ENCODE peak calls at places on chromosome 7, in nine cellular contexts. R is AG04450; Q is AG04449; H is upper lobe of left lung; L is NCI-H510A; N is activated T-helper 1 cell treated with anti-CD3 and anti-CD28 coated beads, Interleukin-12 subunit alpha, Interleukin-12 subunit beta, Interleukin-2, Interleukin-4 antibody, amounts not matched to agents 30 ng/mL and 10 ng/mL and 1 ng/mL, durations not matched to agents 14 hours and 24 hours and 36 hours; X is mammary epithelial cell; E is epithelial cell of proximal tubule; G is prostate gland. C is an unnamed sample.

GRCh38 chr7:12133865-12134264 is 77.2 kb upstream of the TMEM106B start:
- DNase-seq in Q (no peak), N (no peak), R (no peak), G (no peak), H (no peak), X (no peak), E (no peak), L (no peak), C (no peak)

GRCh38 chr7:30224511-30225031 is 59.8 kb upstream of the ZNRF2 start:
- DNase-seq in L (no peak), R (no peak), G (no peak), Q (peak; percentile 26), H (no peak), N (no peak), E (no peak), X (peak; percentile 94), C (no peak)

GRCh38 chr7:122896509-122896908 is 10.2 kb upstream of the CADPS2 start:
- DNase-seq in N (no peak), H (no peak), X (no peak), R (no peak), L (no peak), G (no peak), E (no peak), Q (no peak), C (no peak)

GRCh38 chr7:291302-292092 is 1.5 kb downstream of the FOXL3 start:
- DNase-seq in L (no peak), X (no peak), N (no peak), G (no peak), Q (no peak), E (peak; percentile 30), R (no peak), H (no peak), C (peak; percentile 48)

GRCh38 chr7:87354749-87355148 is 9.3 kb downstream of the CROT start:
- DNase-seq in E (no peak), L (no peak), H (no peak), G (no peak), Q (no peak), N (no peak), R (no peak), X (peak; percentile 17), C (no peak)

GRCh38 chr7:47666164-47666862 is 84.4 kb upstream of the TNS3 start:
- DNase-seq in E (no peak), R (peak; percentile 23), X (no peak), G (no peak), L (no peak), Q (no peak), H (no peak), N (no peak), C (no peak)

GRCh38 chr7:36037121-36037662 is 115.9 kb upstream of the EEPD1 start:
- DNase-seq in Q (no peak), L (no peak), H (no peak), N (no peak), X (peak; percentile 94), E (no peak), R (no peak), G (peak; percentile 94), C (no peak)

GRCh38 chr7:155918720-155919399 is 106.6 kb upstream of the SHH start:
- DNase-seq in E (peak; percentile 88), R (peak; percentile 85), X (peak; percentile 84), G (no peak), Q (peak; percentile 19), H (no peak), L (no peak), N (no peak), C (no peak)

GRCh38 chr7:132656846-132657776 is 80.8 kb upstream of the PLXNA4 start:
- DNase-seq in Q (no peak), H (no peak), N (no peak), G (no peak), E (no peak), X (no peak), R (no peak), L (no peak), C (no peak)

GRCh38 chr7:99447943-99448342 is 9.2 kb downstream of the CPSF4 start:
- DNase-seq in E (no peak), Q (no peak), R (no peak), N (no peak), H (no peak), L (no peak), X (no peak), G (no peak), C (no peak)

GRCh38 chr7:91265693-91266066 is 1.4 kb downstream of the FZD1 start:
- DNase-seq in X (peak; percentile 41), Q (no peak), E (no peak), L (no peak), G (peak; percentile 23), R (no peak), H (peak; percentile 82), N (no peak), C (no peak)

GRCh38 chr7:157046681-157047080 is 36.2 kb upstream of the MNX1 start:
- DNase-seq in X (peak; percentile 99), Q (peak; percentile 47), E (no peak), G (no peak), H (no peak), L (no peak), N (no peak), R (no peak), C (no peak)

GRCh38 chr7:841943-842342 is 9.7 kb downstream of the SUN1 start:
- DNase-seq in E (no peak), N (no peak), L (no peak), H (no peak), Q (no peak), G (no peak), X (no peak), R (no peak), C (no peak)

GRCh38 chr7:22939842-22940241 is 74.1 kb downstream of the HYCC1 start:
- DNase-seq in H (no peak), G (no peak), E (no peak), N (no peak), R (no peak), X (no peak), L (no peak), Q (no peak), C (no peak)

GRCh38 chr7:44386139-44386913 is 60.9 kb upstream of the CAMK2B start:
- DNase-seq in N (no peak), H (no peak), G (no peak), L (no peak), X (peak; percentile 79), E (no peak), R (no peak), Q (no peak), C (no peak)

GRCh38 chr7:106568680-106569499 is 92.1 kb downstream of the CCDC71L start:
- DNase-seq in Q (peak; percentile 77), H (no peak), R (peak; percentile 55), G (peak; percentile 34), E (peak; percentile 79), X (peak; percentile 85), L (no peak), N (no peak), C (no peak)

GRCh38 chr7:108581655-108582491 is 12.2 kb downstream of the DNAJB9 start:
- DNase-seq in Q (peak; percentile 19), G (peak; percentile 10), H (no peak), X (peak; percentile 11), E (no peak), N (no peak), L (no peak), R (no peak), C (no peak)

GRCh38 chr7:57407125-57407524 is 42.9 kb upstream of the ZNF716 start:
- DNase-seq in L (no peak), N (no peak), H (no peak), R (no peak), Q (no peak), X (no peak), G (no peak), E (no peak), C (no peak)

GRCh38 chr7:125201002-125201401 is 271.4 kb upstream of the POT1 start:
- DNase-seq in X (no peak), G (no peak), H (no peak), L (no peak), N (no peak), E (no peak), R (no peak), Q (no peak), C (no peak)

GRCh38 chr7:100543586-100543985 is 4.6 kb downstream of the AGFG2 start:
- DNase-seq in X (no peak), H (no peak), R (no peak), L (no peak), N (no peak), Q (no peak), G (no peak), E (no peak), C (no peak)

GRCh38 chr7:91940171-91940570 is 491 bp upstream of the AKAP9 start:
- DNase-seq in R (no peak), H (no peak), Q (no peak), N (no peak), E (no peak), G (peak; percentile 11), X (no peak), L (no peak), C (no peak)

GRCh38 chr7:20797174-20798080 is 10.7 kb upstream of the SP8 start:
- DNase-seq in L (peak; percentile 66), R (no peak), N (no peak), G (peak; percentile 59), E (no peak), Q (no peak), H (peak; percentile 45), X (peak; percentile 33), C (no peak)

GRCh38 chr7:55077581-55078410 is 59.0 kb downstream of the EGFR start:
- DNase-seq in G (no peak), H (peak; percentile 77), L (no peak), X (no peak), R (no peak), E (no peak), Q (no peak), N (no peak), C (no peak)

GRCh38 chr7:50416509-50417299 is 33.4 kb downstream of the FIGNL1 start:
- DNase-seq in G (no peak), R (no peak), L (no peak), Q (no peak), H (no peak), X (no peak), E (no peak), N (no peak), C (no peak)

GRCh38 chr7:116616555-116617059 is 55.4 kb upstream of the MET start:
- DNase-seq in Q (no peak), N (no peak), H (no peak), R (no peak), G (no peak), E (no peak), X (peak; percentile 79), L (no peak), C (no peak)

GRCh38 chr7:13852281-13852968 is 137.0 kb downstream of the ETV1 start:
- DNase-seq in X (peak; percentile 54), G (no peak), L (no peak), R (no peak), H (no peak), Q (no peak), N (no peak), E (no peak), C (no peak)

GRCh38 chr7:21923663-21924062 is 22.0 kb downstream of the CDCA7L start:
- DNase-seq in G (peak; percentile 40), N (no peak), Q (no peak), L (peak; percentile 76), H (no peak), X (no peak), E (no peak), R (no peak), C (no peak)

GRCh38 chr7:79553811-79554555 is 100.5 kb upstream of the MAGI2 start:
- DNase-seq in L (no peak), Q (peak; percentile 16), H (no peak), E (peak; percentile 56), N (no peak), G (no peak), X (peak; percentile 85), R (no peak), C (no peak)

GRCh38 chr7:41051062-41051461 is 651.8 kb downstream of the INHBA start:
- DNase-seq in H (no peak), N (no peak), X (no peak), G (no peak), E (no peak), R (no peak), L (no peak), Q (no peak), C (no peak)

GRCh38 chr7:13742719-13743640 is 246.5 kb downstream of the ETV1 start:
- DNase-seq in X (peak; percentile 33), L (no peak), N (no peak), H (no peak), G (peak; percentile 36), R (peak; percentile 20), E (no peak), Q (no peak), C (no peak)

GRCh38 chr7:145774777-145775176 is 341.8 kb upstream of the CNTNAP2 start:
- DNase-seq in L (no peak), E (no peak), X (no peak), R (no peak), G (no peak), H (no peak), Q (no peak), N (no peak), C (no peak)